ENCODE peak calls at places on chromosomes 5 and 9, in eight cellular contexts. I is pancreas, T is right cardiac atrium, Z is cardiac muscle cell, A is A549, D is stomach, P is sigmoid colon, X is fibroblast of lung. N is an unnamed sample.

GRCh38 chr5:154701181-154701580 is 54.0 kb upstream of the LARP1 start:
- DNase-seq in I (peak; percentile 31), T (no peak), Z (no peak), A (no peak), D (no peak), P (no peak), X (no peak), N (no peak)

GRCh38 chr5:111976705-111977104 is 219.7 kb upstream of the NREP start:
- DNase-seq in I (no peak), T (no peak), Z (no peak), A (no peak), D (no peak), P (no peak), X (peak; percentile 78), N (no peak)

GRCh38 chr5:169013208-169013728 is 287.7 kb downstream of the SLIT3 start:
- DNase-seq in I (no peak), T (no peak), Z (no peak), A (no peak), D (no peak), P (no peak), X (no peak), N (no peak)

GRCh38 chr5:121640298-121640697 is 211.4 kb upstream of the FTMT start:
- DNase-seq in I (no peak), T (no peak), Z (no peak), A (no peak), D (no peak), P (no peak), X (no peak), N (no peak)

GRCh38 chr5:140338336-140338735 is 8.1 kb downstream of the HBEGF start:
- DNase-seq in I (no peak), T (no peak), Z (no peak), A (no peak), D (no peak), P (no peak), X (peak; percentile 52), N (no peak)

GRCh38 chr5:30768061-30768460 is 425.4 kb upstream of the CDH6 start:
- DNase-seq in I (no peak), T (no peak), Z (no peak), A (no peak), D (no peak), P (no peak), X (no peak), N (no peak)

GRCh38 chr9:15469862-15470261 is 40.9 kb downstream of the PSIP1 start:
- DNase-seq in I (no peak), T (no peak), Z (no peak), A (no peak), D (no peak), P (no peak), X (peak; percentile 39), N (no peak)

GRCh38 chr5:158976035-158976434 is 123.7 kb downstream of the EBF1 start:
- DNase-seq in I (no peak), T (no peak), Z (no peak), A (peak; percentile 33), D (no peak), P (no peak), X (peak; percentile 94), N (no peak)

GRCh38 chr5:168073311-168073710 is 218.1 kb upstream of the WWC1 start:
- DNase-seq in I (no peak), T (no peak), Z (no peak), A (no peak), D (no peak), P (no peak), X (no peak), N (no peak)

GRCh38 chr5:15406478-15406877 is 93.5 kb upstream of the FBXL7 start:
- DNase-seq in I (no peak), T (no peak), Z (no peak), A (no peak), D (no peak), P (no peak), X (no peak), N (no peak)

GRCh38 chr5:143208781-143209510 is 194.5 kb downstream of the NR3C1 start:
- DNase-seq in I (no peak), T (no peak), Z (no peak), A (peak; percentile 36), D (no peak), P (no peak), X (peak; percentile 69), N (no peak)

GRCh38 chr5:156120777-156121176 is 206.2 kb upstream of the SGCD start:
- DNase-seq in I (no peak), T (no peak), Z (no peak), A (peak; percentile 28), D (no peak), P (no peak), X (peak; percentile 65), N (no peak)

GRCh38 chr9:114231218-114232090 is 76.1 kb downstream of the COL27A1 start:
- DNase-seq in I (no peak), T (no peak), Z (no peak), A (no peak), D (no peak), P (no peak), X (no peak), N (no peak)

GRCh38 chr9:133672503-133673259 is 36.5 kb downstream of the DBH start:
- DNase-seq in I (no peak), T (peak; percentile 45), Z (no peak), A (no peak), D (no peak), P (no peak), X (no peak), N (no peak)

GRCh38 chr9:88414298-88414697 is 26.1 kb downstream of the SPIN1 start:
- DNase-seq in I (no peak), T (no peak), Z (no peak), A (no peak), D (no peak), P (no peak), X (no peak), N (no peak)

GRCh38 chr9:88411471-88411870 is 23.2 kb downstream of the SPIN1 start:
- DNase-seq in I (no peak), T (no peak), Z (no peak), A (no peak), D (no peak), P (no peak), X (no peak), N (no peak)
- H3K9me3 ChIP-seq in I (no peaks in the 10 kb centered on the region), T (no peaks in the 10 kb centered on the region), Z (no peaks in the 10 kb centered on the region), A (peaks cover 19% of the 10 kb centered on the region), D (no peaks in the 10 kb centered on the region), P (no peaks in the 10 kb centered on the region), X (no peaks in the 10 kb centered on the region), N (peaks cover 6% of the 10 kb centered on the region)

DNA sequence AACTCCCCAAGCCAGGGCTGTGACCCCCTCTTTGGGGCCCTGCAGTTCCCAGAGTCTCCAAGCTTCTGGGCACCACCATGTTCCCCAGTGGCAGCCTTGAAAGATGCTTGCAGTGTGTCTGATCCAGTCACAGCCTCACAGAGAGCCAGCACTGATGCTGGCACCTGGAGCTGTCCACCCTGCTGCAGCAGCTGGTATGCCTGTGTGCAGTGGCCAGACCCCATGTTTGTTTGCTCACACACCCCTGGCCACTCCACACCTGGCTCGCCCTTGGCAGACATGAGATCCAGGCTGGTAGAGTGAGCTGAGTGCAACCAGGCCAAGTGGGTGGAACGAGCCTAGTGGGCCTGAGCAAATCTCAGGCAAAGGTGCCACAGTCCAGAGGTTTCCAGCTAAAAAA is 106.0 kb downstream of the C9orf50 start:
- DNase-seq in I (no peak), T (no peak), Z (no peak), A (no peak), D (no peak), P (peak; percentile 36), X (no peak), N (no peak)
- H3K9me3 ChIP-seq in I (no peaks in the 10 kb centered on the region), T (no peaks in the 10 kb centered on the region), Z (no peaks in the 10 kb centered on the region), A (peaks cover 78% of the 10 kb centered on the region), D (peaks cover 6% of the 10 kb centered on the region), P (no peaks in the 10 kb centered on the region), X (no peaks in the 10 kb centered on the region), N (no peaks in the 10 kb centered on the region)

GRCh38 chr5:141351591-141351990 is 1.7 kb downstream of the PCDHGB1 start:
- DNase-seq in I (no peak), T (no peak), Z (no peak), A (no peak), D (no peak), P (no peak), X (no peak), N (no peak)

GRCh38 chr5:141345327-141345726 is 1.7 kb downstream of the PCDHGA3 start:
- DNase-seq in I (no peak), T (no peak), Z (no peak), A (no peak), D (no peak), P (no peak), X (no peak), N (no peak)

GRCh38 chr5:141354900-141355469 is at the start of gene PCDHGA4:
- DNase-seq in I (no peak), T (no peak), Z (no peak), A (no peak), D (no peak), P (no peak), X (no peak), N (no peak)

GRCh38 chr5:141355641-141356040 is 820 bp downstream of the PCDHGA4 start:
- DNase-seq in I (no peak), T (no peak), Z (no peak), A (no peak), D (no peak), P (no peak), X (no peak), N (no peak)

DNA sequence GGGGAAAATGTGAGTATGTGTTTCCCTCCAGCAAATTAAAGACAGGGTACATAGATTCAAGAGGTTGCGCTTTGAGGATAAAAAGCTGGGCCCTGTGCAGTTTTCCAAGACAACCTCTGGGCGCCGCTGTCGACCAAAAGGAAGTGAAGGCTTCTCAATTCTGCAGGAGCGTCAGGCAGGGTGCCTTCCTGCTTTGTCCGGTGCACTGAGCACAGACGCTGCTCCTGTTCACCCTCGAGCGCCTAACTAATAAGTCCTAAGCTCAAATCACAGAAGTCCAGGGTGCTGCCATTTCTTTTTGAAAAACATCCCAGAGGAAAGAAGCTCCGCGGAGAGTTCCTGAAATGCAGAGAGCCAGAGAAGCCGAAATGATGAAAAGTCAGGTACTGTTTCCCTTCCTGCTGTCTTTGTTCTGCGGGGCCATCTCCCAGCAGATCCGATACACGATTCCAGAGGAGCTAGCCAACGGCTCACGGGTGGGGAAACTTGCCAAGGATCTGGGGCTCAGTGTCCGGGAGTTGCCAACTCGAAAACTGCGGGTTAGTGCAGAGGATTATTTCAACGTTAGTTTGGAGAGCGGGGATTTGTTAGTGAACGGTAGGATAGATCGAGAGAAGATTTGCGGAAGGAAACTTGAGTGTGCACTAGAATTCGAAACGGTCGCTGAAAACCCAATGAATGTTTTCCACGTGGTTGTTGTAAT is at the start of gene PCDHGB1:
- DNase-seq in I (peak; percentile 36), T (peak; percentile 65), Z (peak; percentile 30), A (peak; percentile 87), D (no peak), P (no peak), X (peak; percentile 60), N (peak; percentile 52)
- H3K9me3 ChIP-seq in I (peaks cover 7% of the 10 kb centered on the region), T (peaks cover 13% of the 10 kb centered on the region), Z (no peaks in the 10 kb centered on the region), A (peaks cover 28% of the 10 kb centered on the region), D (peaks cover 23% of the 10 kb centered on the region), P (peaks cover 56% of the 10 kb centered on the region), X (no peaks in the 10 kb centered on the region), N (no peaks in the 10 kb centered on the region)

GRCh38 chr5:42109006-42109572 is 184.0 kb downstream of the FBXO4 start:
- DNase-seq in I (no peak), T (no peak), Z (no peak), A (no peak), D (no peak), P (no peak), X (no peak), N (no peak)

DNA sequence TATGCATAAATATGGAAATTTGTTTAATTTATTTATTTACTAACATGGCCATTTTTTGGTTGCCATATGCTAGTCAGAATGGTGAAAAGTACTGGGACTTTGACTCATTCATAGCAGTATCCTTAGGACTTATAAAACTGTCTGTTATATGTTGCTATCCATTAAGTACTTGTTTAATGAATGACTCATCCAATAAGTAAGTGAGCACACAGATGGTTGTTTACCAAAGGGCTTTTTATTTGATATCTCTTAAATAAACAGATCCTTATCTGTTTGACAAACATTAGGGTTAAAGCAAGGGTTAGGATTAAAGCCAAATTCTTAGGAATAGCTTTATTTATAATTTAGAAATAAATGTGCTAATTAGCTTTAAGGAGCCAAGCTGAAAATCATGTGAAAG is 183.4 kb downstream of the FBXO4 start:
- DNase-seq in I (no peak), T (no peak), Z (no peak), A (peak; percentile 27), D (no peak), P (no peak), X (no peak), N (no peak)
- H3K9me3 ChIP-seq in I (no peaks in the 10 kb centered on the region), T (peaks cover 4% of the 10 kb centered on the region), Z (no peaks in the 10 kb centered on the region), A (no peaks in the 10 kb centered on the region), D (no peaks in the 10 kb centered on the region), P (no peaks in the 10 kb centered on the region), X (no peaks in the 10 kb centered on the region), N (no peaks in the 10 kb centered on the region)

N was measured in heart left ventricle.